ENCODE peak calls at places on chromosome 21, in six cellular contexts. Z is endothelial cell, W is fibroblast of lung, D is body of pancreas, A is MM.1S, I is GM12865. Q is an unnamed sample.

GRCh38 chr21:15128267-15128666 is 63.5 kb upstream of the NRIP1 start:
- DNase-seq in Z (no peak), W (no peak), D (no peak), A (no peak), I (no peak), Q (no peak)

GRCh38 chr21:32411366-32412161 is 942 bp upstream of the EVA1C start:
- DNase-seq in Z (peak; percentile 17), W (peak; percentile 68), D (peak; percentile 93), A (no peak), I (no peak), Q (peak; percentile 66)

GRCh38 chr21:44487831-44488230 is 32.5 kb downstream of the LRRC3 start:
- DNase-seq in Z (no peak), W (no peak), D (no peak), A (no peak), I (peak; percentile 49), Q (peak; percentile 3)

GRCh38 chr21:34771512-34772028 is 102.8 kb downstream of the CLIC6 start:
- DNase-seq in Z (no peak), W (peak; percentile 69), D (no peak), A (no peak), I (no peak), Q (peak; percentile 60)

GRCh38 chr21:38841472-38841871 is 35.7 kb downstream of the ETS2 start:
- DNase-seq in Z (no peak), W (no peak), D (no peak), A (no peak), I (no peak), Q (no peak)

GRCh38 chr21:46171585-46171984 is 12.7 kb downstream of the SPATC1L start:
- DNase-seq in Z (no peak), W (no peak), D (no peak), A (no peak), I (no peak), Q (no peak)

GRCh38 chr21:45894107-45894810 is 87.3 kb upstream of the COL6A1 start:
- DNase-seq in Z (no peak), W (peak; percentile 81), D (peak; percentile 27), A (no peak), I (no peak), Q (peak; percentile 73)

GRCh38 chr21:15363921-15364320 is 299.1 kb upstream of the NRIP1 start:
- DNase-seq in Z (no peak), W (no peak), D (no peak), A (no peak), I (no peak), Q (no peak)

GRCh38 chr21:17455451-17455850 is 57.4 kb upstream of the CXADR start:
- DNase-seq in Z (no peak), W (no peak), D (no peak), A (no peak), I (no peak), Q (no peak)

GRCh38 chr21:34526618-34527290 is 14.7 kb upstream of the KCNE1 start:
- DNase-seq in Z (peak; percentile 68), W (peak; percentile 100), D (peak; percentile 81), A (peak; percentile 80), I (peak; percentile 49), Q (peak; percentile 100)

GRCh38 chr21:37224861-37225260 is 42.3 kb downstream of the VPS26C start:
- DNase-seq in Z (no peak), W (no peak), D (no peak), A (no peak), I (no peak), Q (no peak)

GRCh38 chr21:37223804-37224345 is 43.3 kb downstream of the VPS26C start:
- DNase-seq in Z (no peak), W (no peak), D (no peak), A (no peak), I (no peak), Q (no peak)

GRCh38 chr21:37219766-37220432 is 47.2 kb downstream of the VPS26C start:
- DNase-seq in Z (no peak), W (peak; percentile 31), D (no peak), A (no peak), I (no peak), Q (no peak)

GRCh38 chr21:37220433-37220980 is 46.6 kb downstream of the VPS26C start:
- DNase-seq in Z (peak; percentile 53), W (peak; percentile 51), D (peak; percentile 28), A (peak; percentile 12), I (no peak), Q (peak; percentile 55)

GRCh38 chr21:37220981-37221664 is 46.0 kb downstream of the VPS26C start:
- DNase-seq in Z (peak; percentile 91), W (peak; percentile 87), D (peak; percentile 95), A (peak; percentile 95), I (peak; percentile 98), Q (peak; percentile 88)
- TF ChIP-seq CTCF in Z (no peak), W (peak; percentile 25), D (peak; percentile 23), A (peak; percentile 29), I (peak; percentile 73), Q (peak; percentile 36)

GRCh38 chr21:27362249-27362648 is 395.4 kb upstream of the ADAMTS5 start:
- DNase-seq in Z (no peak), W (no peak), D (no peak), A (no peak), I (no peak), Q (no peak)
- TF ChIP-seq CTCF in Z (no peak), W (peak; percentile 26), D (no peak), A (no peak), I (no peak), Q (peak; percentile 14)

DNA sequence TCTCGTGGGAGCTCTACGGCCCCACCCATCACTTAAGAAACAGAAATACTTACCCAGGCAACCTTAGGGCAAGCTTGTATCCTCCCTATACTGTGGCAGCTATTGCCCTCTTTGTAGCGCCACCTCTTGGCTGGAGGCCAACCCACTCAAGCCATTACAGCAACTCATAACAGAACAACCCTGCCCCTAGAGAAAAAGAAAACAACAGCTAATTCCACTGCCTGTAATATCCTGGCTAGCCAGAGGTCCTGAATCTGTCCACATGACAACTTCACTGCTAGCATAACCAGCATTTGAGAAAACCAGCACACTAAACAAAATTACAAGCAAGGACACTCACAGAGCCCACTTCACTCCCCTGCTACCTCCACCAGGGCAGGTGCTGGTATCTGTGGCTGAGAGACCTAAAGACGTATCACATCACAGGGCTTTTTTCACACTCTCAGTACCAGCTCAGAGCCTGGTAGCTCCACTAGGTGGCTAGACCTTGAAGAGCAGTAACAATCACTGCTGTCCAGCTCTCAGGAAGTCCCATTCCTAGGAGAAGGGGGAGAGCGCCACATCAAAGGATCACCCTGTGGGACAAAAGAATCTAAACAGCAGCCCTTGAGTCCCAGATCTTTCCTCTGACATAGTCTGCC is 14.5 kb upstream of the MX1 start:
- DNase-seq in Z (no peak), W (no peak), D (peak; percentile 68), A (no peak), I (peak; percentile 71), Q (no peak)
- TF ChIP-seq CTCF in Z (no peak), W (no peak), D (peak; percentile 35), A (peak; percentile 19), I (peak; percentile 22), Q (peak; percentile 24)

DNA sequence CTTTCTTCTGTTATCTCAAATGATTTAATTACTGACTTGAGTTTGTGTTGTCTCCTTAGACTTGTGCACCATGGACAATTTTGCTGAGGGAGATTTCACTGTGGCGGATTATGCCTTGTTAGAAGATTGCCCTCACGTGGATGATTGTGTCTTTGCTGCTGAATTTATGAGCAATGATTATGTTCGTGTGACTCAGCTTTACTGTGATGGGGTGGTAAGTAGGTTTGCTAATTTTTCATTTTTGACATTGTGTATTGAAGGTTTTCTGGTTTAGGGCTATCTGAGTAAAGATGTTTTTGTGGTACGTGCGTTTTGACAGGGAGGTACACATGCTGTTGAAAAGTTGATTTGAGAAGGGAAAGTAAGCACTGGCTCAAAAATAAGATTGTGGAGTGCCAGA is 14.1 kb downstream of the TTC3 start:
- DNase-seq in Z (no peak), W (peak; percentile 71), D (peak; percentile 16), A (no peak), I (no peak), Q (peak; percentile 60)
- TF ChIP-seq CTCF in Z (no peak), W (peak; percentile 53), D (peak; percentile 43), A (no peak), I (no peak), Q (peak; percentile 53)